ENCODE peak calls at places on chromosomes 6 and 20, in ten cellular contexts. One of them, this sample, is unnamed.

GRCh38 chr20:19207541-19207940 is 4.9 kb upstream of the SLC24A3 start:
- DNase-seq in CD14-positive monocyte: no peak
- DNase-seq in hepatocyte: no peak
- DNase-seq in uterus: no peak
- DNase-seq in cardiac fibroblast: no peak
- DNase-seq in foreskin fibroblast: no peak
- DNase-seq in AG09309: no peak
- DNase-seq in lower leg skin: no peak
- DNase-seq in tibial nerve: no peak
- DNase-seq in neural progenitor cell: no peak
- DNase-seq in this sample: no peak

GRCh38 chr6:73695619-73696421 is at the start of gene CD109:
- DNase-seq in foreskin fibroblast: peak
- DNase-seq in hepatocyte: peak
- DNase-seq in tibial nerve: no peak
- DNase-seq in CD14-positive monocyte: peak
- DNase-seq in cardiac fibroblast: peak
- DNase-seq in AG09309: peak
- DNase-seq in uterus: peak
- DNase-seq in neural progenitor cell: peak
- DNase-seq in lower leg skin: peak
- DNase-seq in this sample: peak

GRCh38 chr20:44370639-44371218 is 15.2 kb downstream of the HNF4A start:
- DNase-seq in AG09309: no peak
- DNase-seq in neural progenitor cell: no peak
- DNase-seq in tibial nerve: no peak
- DNase-seq in hepatocyte: peak
- DNase-seq in cardiac fibroblast: no peak
- DNase-seq in lower leg skin: no peak
- DNase-seq in CD14-positive monocyte: no peak
- DNase-seq in foreskin fibroblast: no peak
- DNase-seq in uterus: no peak
- DNase-seq in this sample: no peak

GRCh38 chr6:38346291-38347079 is 293.2 kb downstream of the BTBD9 start:
- DNase-seq in foreskin fibroblast: peak
- DNase-seq in cardiac fibroblast: peak
- DNase-seq in hepatocyte: no peak
- DNase-seq in tibial nerve: no peak
- DNase-seq in CD14-positive monocyte: no peak
- DNase-seq in neural progenitor cell: no peak
- DNase-seq in lower leg skin: no peak
- DNase-seq in uterus: no peak
- DNase-seq in AG09309: peak
- DNase-seq in this sample: no peak

GRCh38 chr6:53651149-53651763 is 14.3 kb downstream of the KLHL31 start:
- DNase-seq in hepatocyte: peak
- DNase-seq in CD14-positive monocyte: peak
- DNase-seq in tibial nerve: no peak
- DNase-seq in AG09309: peak
- DNase-seq in uterus: peak
- DNase-seq in foreskin fibroblast: peak
- DNase-seq in cardiac fibroblast: peak
- DNase-seq in neural progenitor cell: peak
- DNase-seq in lower leg skin: peak
- DNase-seq in this sample: peak

GRCh38 chr20:52269327-52269726 is 77.7 kb upstream of the ZFP64 start:
- DNase-seq in hepatocyte: no peak
- DNase-seq in foreskin fibroblast: peak
- DNase-seq in AG09309: no peak
- DNase-seq in neural progenitor cell: no peak
- DNase-seq in lower leg skin: no peak
- DNase-seq in cardiac fibroblast: no peak
- DNase-seq in uterus: no peak
- DNase-seq in tibial nerve: no peak
- DNase-seq in CD14-positive monocyte: no peak
- DNase-seq in this sample: no peak

GRCh38 chr20:25584905-25585704 is at the start of gene NINL:
- DNase-seq in tibial nerve: no peak
- DNase-seq in cardiac fibroblast: peak
- DNase-seq in lower leg skin: peak
- DNase-seq in CD14-positive monocyte: no peak
- DNase-seq in uterus: peak
- DNase-seq in neural progenitor cell: peak
- DNase-seq in foreskin fibroblast: peak
- DNase-seq in AG09309: no peak
- DNase-seq in hepatocyte: peak
- DNase-seq in this sample: no peak

GRCh38 chr20:4697874-4698221 is 23.9 kb upstream of the PRND start:
- DNase-seq in tibial nerve: no peak
- DNase-seq in uterus: no peak
- DNase-seq in hepatocyte: no peak
- DNase-seq in foreskin fibroblast: no peak
- DNase-seq in lower leg skin: no peak
- DNase-seq in neural progenitor cell: no peak
- DNase-seq in AG09309: no peak
- DNase-seq in CD14-positive monocyte: no peak
- DNase-seq in cardiac fibroblast: no peak
- DNase-seq in this sample: no peak

GRCh38 chr6:71197770-71198169 is 90.8 kb upstream of the OGFRL1 start:
- DNase-seq in uterus: no peak
- DNase-seq in lower leg skin: no peak
- DNase-seq in CD14-positive monocyte: no peak
- DNase-seq in neural progenitor cell: no peak
- DNase-seq in AG09309: peak
- DNase-seq in tibial nerve: no peak
- DNase-seq in hepatocyte: no peak
- DNase-seq in cardiac fibroblast: peak
- DNase-seq in foreskin fibroblast: peak
- DNase-seq in this sample: no peak

GRCh38 chr6:44262467-44263356 is 2.6 kb downstream of the NFKBIE start:
- DNase-seq in tibial nerve: no peak
- DNase-seq in cardiac fibroblast: no peak
- DNase-seq in hepatocyte: no peak
- DNase-seq in uterus: no peak
- DNase-seq in lower leg skin: no peak
- DNase-seq in neural progenitor cell: no peak
- DNase-seq in CD14-positive monocyte: no peak
- DNase-seq in AG09309: no peak
- DNase-seq in foreskin fibroblast: no peak
- DNase-seq in this sample: peak

GRCh38 chr6:10414766-10415592 is at the start of gene TFAP2A:
- DNase-seq in tibial nerve: no peak
- DNase-seq in cardiac fibroblast: peak
- DNase-seq in neural progenitor cell: peak
- DNase-seq in uterus: no peak
- DNase-seq in foreskin fibroblast: peak
- DNase-seq in hepatocyte: peak
- DNase-seq in lower leg skin: peak
- DNase-seq in AG09309: no peak
- DNase-seq in CD14-positive monocyte: no peak
- DNase-seq in this sample: no peak

GRCh38 chr6:111013144-111013905 is 31.5 kb downstream of the RPF2 start:
- DNase-seq in AG09309: no peak
- DNase-seq in cardiac fibroblast: no peak
- DNase-seq in uterus: no peak
- DNase-seq in CD14-positive monocyte: no peak
- DNase-seq in neural progenitor cell: no peak
- DNase-seq in lower leg skin: peak
- DNase-seq in tibial nerve: no peak
- DNase-seq in foreskin fibroblast: no peak
- DNase-seq in hepatocyte: no peak
- DNase-seq in this sample: no peak

GRCh38 chr20:32036716-32037355 is 15.2 kb upstream of the HCK start:
- DNase-seq in cardiac fibroblast: peak
- DNase-seq in AG09309: peak
- DNase-seq in neural progenitor cell: no peak
- DNase-seq in hepatocyte: no peak
- DNase-seq in foreskin fibroblast: peak
- DNase-seq in CD14-positive monocyte: peak
- DNase-seq in lower leg skin: peak
- DNase-seq in tibial nerve: no peak
- DNase-seq in uterus: no peak
- DNase-seq in this sample: no peak

GRCh38 chr6:159052720-159053119 is 7.9 kb upstream of the TAGAP start:
- DNase-seq in uterus: no peak
- DNase-seq in lower leg skin: no peak
- DNase-seq in foreskin fibroblast: no peak
- DNase-seq in tibial nerve: no peak
- DNase-seq in AG09309: no peak
- DNase-seq in cardiac fibroblast: no peak
- DNase-seq in hepatocyte: no peak
- DNase-seq in CD14-positive monocyte: no peak
- DNase-seq in neural progenitor cell: no peak
- DNase-seq in this sample: no peak

GRCh38 chr6:75374913-75375530 is 90.4 kb upstream of the TMEM30A start:
- DNase-seq in cardiac fibroblast: no peak
- DNase-seq in AG09309: no peak
- DNase-seq in uterus: no peak
- DNase-seq in foreskin fibroblast: no peak
- DNase-seq in tibial nerve: no peak
- DNase-seq in CD14-positive monocyte: no peak
- DNase-seq in hepatocyte: no peak
- DNase-seq in lower leg skin: no peak
- DNase-seq in neural progenitor cell: peak
- DNase-seq in this sample: no peak

GRCh38 chr6:160141001-160141726 is 19.5 kb downstream of the SLC22A1 start:
- DNase-seq in foreskin fibroblast: peak
- DNase-seq in neural progenitor cell: no peak
- DNase-seq in lower leg skin: no peak
- DNase-seq in tibial nerve: no peak
- DNase-seq in hepatocyte: peak
- DNase-seq in cardiac fibroblast: peak
- DNase-seq in uterus: peak
- DNase-seq in AG09309: peak
- DNase-seq in CD14-positive monocyte: no peak
- DNase-seq in this sample: no peak

GRCh38 chr6:151288711-151289398 is 49.1 kb downstream of the AKAP12 start:
- DNase-seq in hepatocyte: no peak
- DNase-seq in neural progenitor cell: no peak
- DNase-seq in cardiac fibroblast: no peak
- DNase-seq in lower leg skin: no peak
- DNase-seq in CD14-positive monocyte: no peak
- DNase-seq in foreskin fibroblast: no peak
- DNase-seq in AG09309: no peak
- DNase-seq in uterus: no peak
- DNase-seq in tibial nerve: no peak
- DNase-seq in this sample: no peak

GRCh38 chr20:38106461-38106860 is 58.6 kb downstream of the TGM2 start:
- DNase-seq in lower leg skin: no peak
- DNase-seq in neural progenitor cell: no peak
- DNase-seq in hepatocyte: no peak
- DNase-seq in uterus: no peak
- DNase-seq in tibial nerve: no peak
- DNase-seq in CD14-positive monocyte: no peak
- DNase-seq in foreskin fibroblast: no peak
- DNase-seq in cardiac fibroblast: no peak
- DNase-seq in AG09309: no peak
- DNase-seq in this sample: no peak

GRCh38 chr6:14706378-14706929 is 539.4 kb upstream of the JARID2 start:
- DNase-seq in tibial nerve: no peak
- DNase-seq in cardiac fibroblast: peak
- DNase-seq in hepatocyte: peak
- DNase-seq in neural progenitor cell: no peak
- DNase-seq in lower leg skin: no peak
- DNase-seq in CD14-positive monocyte: peak
- DNase-seq in uterus: peak
- DNase-seq in foreskin fibroblast: peak
- DNase-seq in AG09309: peak
- DNase-seq in this sample: no peak

GRCh38 chr20:62208805-62209755 is 11.0 kb downstream of the HRH3 start:
- DNase-seq in AG09309: no peak
- DNase-seq in CD14-positive monocyte: no peak
- DNase-seq in cardiac fibroblast: peak
- DNase-seq in foreskin fibroblast: no peak
- DNase-seq in tibial nerve: no peak
- DNase-seq in lower leg skin: no peak
- DNase-seq in neural progenitor cell: peak
- DNase-seq in uterus: no peak
- DNase-seq in hepatocyte: no peak
- DNase-seq in this sample: no peak
- TF ChIP-seq CTCF in AG09309: no peak
- TF ChIP-seq CTCF in CD14-positive monocyte: no peak
- TF ChIP-seq CTCF in cardiac fibroblast: no peak
- TF ChIP-seq CTCF in foreskin fibroblast: no peak
- TF ChIP-seq CTCF in tibial nerve: no peak
- TF ChIP-seq CTCF in lower leg skin: no peak
- TF ChIP-seq CTCF in neural progenitor cell: peak
- TF ChIP-seq CTCF in uterus: no peak
- TF ChIP-seq CTCF in hepatocyte: no peak
- TF ChIP-seq CTCF in this sample: no peak

DNA sequence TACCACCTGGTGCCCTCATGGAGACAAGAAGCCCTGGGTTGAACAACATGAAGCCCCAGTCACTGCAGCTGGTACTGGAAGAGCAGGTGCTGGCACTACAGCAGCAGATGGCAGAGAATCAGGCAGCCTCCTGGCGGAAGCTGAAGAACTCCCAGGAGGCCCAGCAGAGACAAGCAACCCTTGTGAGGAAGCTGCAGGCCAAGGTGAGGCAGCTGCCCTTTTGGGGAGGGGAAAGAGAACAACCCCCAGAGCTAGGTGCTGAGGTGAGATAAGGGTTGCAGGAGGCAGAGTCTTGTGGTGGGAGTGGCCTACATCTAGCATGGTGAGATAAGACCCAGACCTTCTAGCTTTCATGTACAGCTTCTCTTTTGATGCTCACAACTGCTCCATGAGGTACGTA is 7.0 kb downstream of the CEP250 start:
- DNase-seq in uterus: no peak
- DNase-seq in neural progenitor cell: no peak
- DNase-seq in lower leg skin: no peak
- DNase-seq in cardiac fibroblast: no peak
- DNase-seq in hepatocyte: no peak
- DNase-seq in CD14-positive monocyte: no peak
- DNase-seq in foreskin fibroblast: no peak
- DNase-seq in tibial nerve: no peak
- DNase-seq in AG09309: no peak
- DNase-seq in this sample: no peak
- TF ChIP-seq CTCF in uterus: no peak
- TF ChIP-seq CTCF in neural progenitor cell: no peak
- TF ChIP-seq CTCF in lower leg skin: no peak
- TF ChIP-seq CTCF in cardiac fibroblast: no peak
- TF ChIP-seq CTCF in hepatocyte: no peak
- TF ChIP-seq CTCF in CD14-positive monocyte: no peak
- TF ChIP-seq CTCF in foreskin fibroblast: no peak
- TF ChIP-seq CTCF in tibial nerve: no peak
- TF ChIP-seq CTCF in AG09309: no peak
- TF ChIP-seq CTCF in this sample: no peak

GRCh38 chr6:30657454-30657853 is 10.5 kb downstream of the C6orf136 start:
- DNase-seq in AG09309: no peak
- DNase-seq in cardiac fibroblast: no peak
- DNase-seq in tibial nerve: no peak
- DNase-seq in foreskin fibroblast: peak
- DNase-seq in hepatocyte: no peak
- DNase-seq in CD14-positive monocyte: no peak
- DNase-seq in neural progenitor cell: no peak
- DNase-seq in uterus: no peak
- DNase-seq in lower leg skin: no peak
- DNase-seq in this sample: no peak
- TF ChIP-seq CTCF in AG09309: no peak
- TF ChIP-seq CTCF in cardiac fibroblast: no peak
- TF ChIP-seq CTCF in tibial nerve: no peak
- TF ChIP-seq CTCF in foreskin fibroblast: no peak
- TF ChIP-seq CTCF in hepatocyte: no peak
- TF ChIP-seq CTCF in CD14-positive monocyte: no peak
- TF ChIP-seq CTCF in neural progenitor cell: no peak
- TF ChIP-seq CTCF in uterus: no peak
- TF ChIP-seq CTCF in lower leg skin: no peak
- TF ChIP-seq CTCF in this sample: no peak

GRCh38 chr20:59032713-59033059 is 551 bp upstream of the ATP5F1E start:
- DNase-seq in CD14-positive monocyte: no peak
- DNase-seq in uterus: no peak
- DNase-seq in foreskin fibroblast: peak
- DNase-seq in lower leg skin: no peak
- DNase-seq in AG09309: no peak
- DNase-seq in neural progenitor cell: no peak
- DNase-seq in hepatocyte: peak
- DNase-seq in cardiac fibroblast: no peak
- DNase-seq in tibial nerve: no peak
- DNase-seq in this sample: no peak
- TF ChIP-seq CTCF in CD14-positive monocyte: no peak
- TF ChIP-seq CTCF in uterus: no peak
- TF ChIP-seq CTCF in foreskin fibroblast: no peak
- TF ChIP-seq CTCF in lower leg skin: no peak
- TF ChIP-seq CTCF in AG09309: no peak
- TF ChIP-seq CTCF in neural progenitor cell: peak
- TF ChIP-seq CTCF in hepatocyte: peak
- TF ChIP-seq CTCF in cardiac fibroblast: peak
- TF ChIP-seq CTCF in tibial nerve: peak
- TF ChIP-seq CTCF in this sample: no peak

This sample was measured in GM12865.